ENCODE peak calls at places on chromosomes 3 and 15, in nine cellular contexts. One of them, this sample, is unnamed.

GRCh38 chr15:48392356-48392755 is 61.1 kb downstream of the DUT start:
- DNase-seq in left ventricle myocardium inferior: peak
- DNase-seq in endothelial cell: no peak
- DNase-seq in type B pancreatic cell: no peak
- DNase-seq in sigmoid colon: peak
- DNase-seq in bronchial epithelial cell: no peak
- DNase-seq in nephron progenitor cell: no peak
- DNase-seq in mammary epithelial cell: no peak
- DNase-seq in natural killer cell: no peak
- DNase-seq in this sample: no peak

GRCh38 chr3:35723480-35724097 is 84.3 kb downstream of the ARPP21 start:
- DNase-seq in left ventricle myocardium inferior: no peak
- DNase-seq in endothelial cell: no peak
- DNase-seq in type B pancreatic cell: no peak
- DNase-seq in sigmoid colon: no peak
- DNase-seq in bronchial epithelial cell: no peak
- DNase-seq in nephron progenitor cell: no peak
- DNase-seq in mammary epithelial cell: no peak
- DNase-seq in natural killer cell: no peak
- DNase-seq in this sample: no peak

GRCh38 chr3:141307351-141308059 is 60.8 kb upstream of the ZBTB38 start:
- DNase-seq in left ventricle myocardium inferior: no peak
- DNase-seq in endothelial cell: no peak
- DNase-seq in type B pancreatic cell: no peak
- DNase-seq in sigmoid colon: no peak
- DNase-seq in bronchial epithelial cell: no peak
- DNase-seq in nephron progenitor cell: no peak
- DNase-seq in mammary epithelial cell: no peak
- DNase-seq in natural killer cell: no peak
- DNase-seq in this sample: no peak

GRCh38 chr3:127786358-127787070 is 35.8 kb downstream of the MGLL start:
- DNase-seq in left ventricle myocardium inferior: peak
- DNase-seq in endothelial cell: no peak
- DNase-seq in type B pancreatic cell: no peak
- DNase-seq in sigmoid colon: peak
- DNase-seq in bronchial epithelial cell: no peak
- DNase-seq in nephron progenitor cell: no peak
- DNase-seq in mammary epithelial cell: no peak
- DNase-seq in natural killer cell: no peak
- DNase-seq in this sample: no peak

GRCh38 chr3:194383276-194383940 is 13.9 kb upstream of the LRRC15 start:
- DNase-seq in left ventricle myocardium inferior: no peak
- DNase-seq in endothelial cell: no peak
- DNase-seq in type B pancreatic cell: peak
- DNase-seq in sigmoid colon: no peak
- DNase-seq in bronchial epithelial cell: no peak
- DNase-seq in nephron progenitor cell: no peak
- DNase-seq in mammary epithelial cell: no peak
- DNase-seq in natural killer cell: no peak
- DNase-seq in this sample: no peak

GRCh38 chr3:104273046-104273649 is 1093.6 kb upstream of the ALCAM start:
- DNase-seq in left ventricle myocardium inferior: no peak
- DNase-seq in endothelial cell: no peak
- DNase-seq in type B pancreatic cell: no peak
- DNase-seq in sigmoid colon: no peak
- DNase-seq in bronchial epithelial cell: peak
- DNase-seq in nephron progenitor cell: no peak
- DNase-seq in mammary epithelial cell: peak
- DNase-seq in natural killer cell: no peak
- DNase-seq in this sample: no peak

GRCh38 chr3:58577269-58577821 is at the start of gene FAM107A:
- DNase-seq in left ventricle myocardium inferior: peak
- DNase-seq in endothelial cell: peak
- DNase-seq in type B pancreatic cell: no peak
- DNase-seq in sigmoid colon: peak
- DNase-seq in bronchial epithelial cell: peak
- DNase-seq in nephron progenitor cell: no peak
- DNase-seq in mammary epithelial cell: no peak
- DNase-seq in natural killer cell: no peak
- DNase-seq in this sample: no peak

GRCh38 chr15:79248183-79248582 is 34.3 kb upstream of the ANKRD34C start:
- DNase-seq in left ventricle myocardium inferior: no peak
- DNase-seq in endothelial cell: no peak
- DNase-seq in type B pancreatic cell: no peak
- DNase-seq in sigmoid colon: no peak
- DNase-seq in bronchial epithelial cell: no peak
- DNase-seq in nephron progenitor cell: no peak
- DNase-seq in mammary epithelial cell: no peak
- DNase-seq in natural killer cell: no peak
- DNase-seq in this sample: no peak

GRCh38 chr3:129224984-129225393 is 24.4 kb upstream of the COPG1 start:
- DNase-seq in left ventricle myocardium inferior: peak
- DNase-seq in endothelial cell: peak
- DNase-seq in type B pancreatic cell: no peak
- DNase-seq in sigmoid colon: peak
- DNase-seq in bronchial epithelial cell: peak
- DNase-seq in nephron progenitor cell: no peak
- DNase-seq in mammary epithelial cell: peak
- DNase-seq in natural killer cell: no peak
- DNase-seq in this sample: no peak

GRCh38 chr15:62840518-62841268 is 201.9 kb upstream of the TPM1 start:
- DNase-seq in left ventricle myocardium inferior: no peak
- DNase-seq in endothelial cell: no peak
- DNase-seq in type B pancreatic cell: no peak
- DNase-seq in sigmoid colon: peak
- DNase-seq in bronchial epithelial cell: no peak
- DNase-seq in nephron progenitor cell: no peak
- DNase-seq in mammary epithelial cell: no peak
- DNase-seq in natural killer cell: no peak
- DNase-seq in this sample: no peak

GRCh38 chr15:48850648-48851047 is 27.3 kb upstream of the EID1 start:
- DNase-seq in left ventricle myocardium inferior: no peak
- DNase-seq in endothelial cell: no peak
- DNase-seq in type B pancreatic cell: no peak
- DNase-seq in sigmoid colon: no peak
- DNase-seq in bronchial epithelial cell: no peak
- DNase-seq in nephron progenitor cell: no peak
- DNase-seq in mammary epithelial cell: no peak
- DNase-seq in natural killer cell: no peak
- DNase-seq in this sample: no peak

GRCh38 chr3:50160561-50160983 is 5.4 kb downstream of the SEMA3F start:
- DNase-seq in left ventricle myocardium inferior: peak
- DNase-seq in endothelial cell: no peak
- DNase-seq in type B pancreatic cell: no peak
- DNase-seq in sigmoid colon: no peak
- DNase-seq in bronchial epithelial cell: no peak
- DNase-seq in nephron progenitor cell: no peak
- DNase-seq in mammary epithelial cell: no peak
- DNase-seq in natural killer cell: no peak
- DNase-seq in this sample: no peak

DNA sequence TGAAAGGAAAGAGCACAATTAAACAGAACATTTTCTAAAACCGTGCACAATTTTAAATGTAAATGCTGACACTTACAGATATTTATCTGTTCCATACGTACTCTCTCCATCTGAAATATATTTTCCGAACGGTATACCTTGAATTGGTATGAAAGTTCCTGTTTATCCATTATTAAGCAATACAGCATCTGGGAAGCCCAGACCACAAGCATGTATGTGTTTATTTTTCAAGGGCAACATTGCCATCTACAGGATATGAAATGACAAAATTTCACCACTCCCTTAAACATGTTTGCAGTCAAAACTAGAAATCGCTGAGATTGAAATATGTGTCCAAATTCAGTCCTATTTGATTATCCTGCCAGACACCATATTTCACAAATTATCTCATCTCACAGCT is 533.5 kb downstream of the TBL1XR1 start:
- DNase-seq in left ventricle myocardium inferior: no peak
- DNase-seq in endothelial cell: no peak
- DNase-seq in type B pancreatic cell: no peak
- DNase-seq in sigmoid colon: no peak
- DNase-seq in bronchial epithelial cell: peak
- DNase-seq in nephron progenitor cell: no peak
- DNase-seq in mammary epithelial cell: peak
- DNase-seq in natural killer cell: no peak
- DNase-seq in this sample: no peak
- TF ChIP-seq CTCF in left ventricle myocardium inferior: peak
- TF ChIP-seq CTCF in endothelial cell: peak
- TF ChIP-seq CTCF in type B pancreatic cell: peak
- TF ChIP-seq CTCF in sigmoid colon: no peak
- TF ChIP-seq CTCF in bronchial epithelial cell: peak
- TF ChIP-seq CTCF in nephron progenitor cell: peak
- TF ChIP-seq CTCF in mammary epithelial cell: peak
- TF ChIP-seq CTCF in natural killer cell: no peak
- TF ChIP-seq CTCF in this sample: no peak

DNA sequence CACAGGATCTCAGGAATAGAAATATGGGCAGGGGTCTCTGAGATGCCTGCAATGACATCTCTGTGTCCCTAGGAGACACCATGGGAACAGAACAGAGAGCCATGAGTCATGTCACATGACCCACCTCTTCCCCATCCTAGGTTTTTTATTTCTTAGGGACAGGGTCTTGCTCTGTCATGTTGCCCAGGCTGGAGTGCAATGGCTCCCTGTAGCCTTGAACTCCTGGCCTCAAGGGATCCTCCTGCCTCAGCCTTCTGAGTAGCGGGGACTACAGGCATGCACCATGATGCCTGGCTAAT is 6.4 kb downstream of the ALPK3 start:
- DNase-seq in left ventricle myocardium inferior: no peak
- DNase-seq in endothelial cell: no peak
- DNase-seq in type B pancreatic cell: no peak
- DNase-seq in sigmoid colon: no peak
- DNase-seq in bronchial epithelial cell: no peak
- DNase-seq in nephron progenitor cell: no peak
- DNase-seq in mammary epithelial cell: no peak
- DNase-seq in natural killer cell: no peak
- DNase-seq in this sample: no peak
- TF ChIP-seq CTCF in left ventricle myocardium inferior: no peak
- TF ChIP-seq CTCF in endothelial cell: no peak
- TF ChIP-seq CTCF in type B pancreatic cell: no peak
- TF ChIP-seq CTCF in sigmoid colon: no peak
- TF ChIP-seq CTCF in bronchial epithelial cell: no peak
- TF ChIP-seq CTCF in nephron progenitor cell: no peak
- TF ChIP-seq CTCF in mammary epithelial cell: no peak
- TF ChIP-seq CTCF in natural killer cell: no peak
- TF ChIP-seq CTCF in this sample: no peak

DNA sequence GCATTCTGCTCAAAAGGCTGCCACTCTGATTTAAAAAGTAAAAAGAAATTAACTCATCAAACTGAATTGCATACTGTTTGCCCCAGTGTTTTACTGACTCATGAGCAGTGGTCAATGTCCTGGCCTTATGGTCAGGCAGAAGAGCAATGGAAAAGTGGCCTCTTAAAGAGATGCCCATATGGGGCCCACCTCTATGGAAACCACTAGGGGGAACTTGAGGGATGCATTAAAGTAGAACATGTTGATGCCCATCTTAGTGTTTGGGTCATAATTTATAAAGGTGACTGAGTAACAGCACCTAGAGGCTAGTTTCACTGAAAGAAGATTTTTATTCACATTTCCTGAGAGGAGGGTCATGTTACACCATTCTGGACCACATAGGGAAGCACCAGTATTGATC is 66.5 kb upstream of the RNU6-1 start:
- DNase-seq in left ventricle myocardium inferior: no peak
- DNase-seq in endothelial cell: no peak
- DNase-seq in type B pancreatic cell: no peak
- DNase-seq in sigmoid colon: no peak
- DNase-seq in bronchial epithelial cell: peak
- DNase-seq in nephron progenitor cell: no peak
- DNase-seq in mammary epithelial cell: peak
- DNase-seq in natural killer cell: no peak
- DNase-seq in this sample: no peak
- TF ChIP-seq CTCF in left ventricle myocardium inferior: peak
- TF ChIP-seq CTCF in endothelial cell: peak
- TF ChIP-seq CTCF in type B pancreatic cell: peak
- TF ChIP-seq CTCF in sigmoid colon: no peak
- TF ChIP-seq CTCF in bronchial epithelial cell: no peak
- TF ChIP-seq CTCF in nephron progenitor cell: no peak
- TF ChIP-seq CTCF in mammary epithelial cell: peak
- TF ChIP-seq CTCF in natural killer cell: no peak
- TF ChIP-seq CTCF in this sample: no peak

DNA sequence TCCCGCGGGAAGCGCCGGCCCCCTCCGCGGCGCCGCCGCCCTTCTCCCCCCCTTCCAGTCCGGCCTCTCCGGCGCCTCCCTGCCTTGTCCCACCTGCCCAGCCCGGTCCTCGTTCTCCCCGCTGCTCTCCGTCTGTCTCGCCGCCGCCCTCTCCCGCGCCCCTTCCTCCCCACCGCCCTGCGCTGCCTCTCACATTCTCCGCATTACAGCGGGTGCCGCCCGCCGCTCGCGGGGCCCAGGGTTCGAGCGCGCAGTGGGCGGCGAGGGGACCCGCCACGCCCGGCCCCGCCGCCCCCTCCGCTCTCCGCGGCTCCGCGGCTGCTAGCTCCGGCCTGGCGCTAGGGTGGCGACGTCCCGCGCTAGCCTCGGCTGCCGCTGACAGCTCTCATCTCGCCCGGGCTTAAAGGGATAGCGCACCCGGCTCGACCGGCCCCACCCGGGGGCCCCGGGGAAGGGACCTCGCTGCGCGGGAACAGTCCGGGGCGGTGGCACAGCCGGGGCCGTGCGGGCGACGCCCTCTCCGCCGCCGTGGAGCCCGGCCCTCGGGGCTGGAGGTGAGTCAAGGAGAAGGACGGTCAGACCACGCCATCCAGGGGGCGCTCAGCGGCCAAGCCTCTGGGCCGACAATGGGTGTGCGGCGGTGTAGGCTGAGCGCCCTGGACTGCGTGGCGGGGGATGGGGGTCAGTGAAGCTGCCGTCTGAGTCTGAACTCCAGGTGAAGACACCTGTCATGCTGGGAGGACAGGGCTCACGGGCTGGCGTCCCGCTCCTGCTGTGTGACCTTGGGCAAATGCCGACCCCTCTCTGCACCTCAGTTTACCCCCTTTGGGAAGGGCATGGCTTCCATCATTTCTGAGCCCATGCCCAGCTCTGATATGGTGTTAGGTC is 187.4 kb upstream of the LINGO1 start:
- DNase-seq in left ventricle myocardium inferior: no peak
- DNase-seq in endothelial cell: peak
- DNase-seq in type B pancreatic cell: no peak
- DNase-seq in sigmoid colon: no peak
- DNase-seq in bronchial epithelial cell: no peak
- DNase-seq in nephron progenitor cell: peak
- DNase-seq in mammary epithelial cell: peak
- DNase-seq in natural killer cell: no peak
- DNase-seq in this sample: no peak
- TF ChIP-seq CTCF in left ventricle myocardium inferior: peak
- TF ChIP-seq CTCF in endothelial cell: no peak
- TF ChIP-seq CTCF in type B pancreatic cell: peak
- TF ChIP-seq CTCF in sigmoid colon: no peak
- TF ChIP-seq CTCF in bronchial epithelial cell: peak
- TF ChIP-seq CTCF in nephron progenitor cell: no peak
- TF ChIP-seq CTCF in mammary epithelial cell: no peak
- TF ChIP-seq CTCF in natural killer cell: no peak
- TF ChIP-seq CTCF in this sample: no peak

GRCh38 chr15:84981711-84982300 is at the start of gene PDE8A:
- DNase-seq in left ventricle myocardium inferior: peak
- DNase-seq in endothelial cell: peak
- DNase-seq in type B pancreatic cell: peak
- DNase-seq in sigmoid colon: peak
- DNase-seq in bronchial epithelial cell: no peak
- DNase-seq in nephron progenitor cell: peak
- DNase-seq in mammary epithelial cell: peak
- DNase-seq in natural killer cell: peak
- DNase-seq in this sample: peak
- TF ChIP-seq CTCF in left ventricle myocardium inferior: peak
- TF ChIP-seq CTCF in endothelial cell: no peak
- TF ChIP-seq CTCF in type B pancreatic cell: peak
- TF ChIP-seq CTCF in sigmoid colon: no peak
- TF ChIP-seq CTCF in bronchial epithelial cell: no peak
- TF ChIP-seq CTCF in nephron progenitor cell: no peak
- TF ChIP-seq CTCF in mammary epithelial cell: no peak
- TF ChIP-seq CTCF in natural killer cell: no peak
- TF ChIP-seq CTCF in this sample: no peak

GRCh38 chr3:71873093-71873611 is 88.2 kb upstream of the PROK2 start:
- DNase-seq in left ventricle myocardium inferior: no peak
- DNase-seq in endothelial cell: no peak
- DNase-seq in type B pancreatic cell: no peak
- DNase-seq in sigmoid colon: no peak
- DNase-seq in bronchial epithelial cell: no peak
- DNase-seq in nephron progenitor cell: no peak
- DNase-seq in mammary epithelial cell: no peak
- DNase-seq in natural killer cell: no peak
- DNase-seq in this sample: no peak
- TF ChIP-seq CTCF in left ventricle myocardium inferior: no peak
- TF ChIP-seq CTCF in endothelial cell: no peak
- TF ChIP-seq CTCF in type B pancreatic cell: no peak
- TF ChIP-seq CTCF in sigmoid colon: no peak
- TF ChIP-seq CTCF in bronchial epithelial cell: no peak
- TF ChIP-seq CTCF in nephron progenitor cell: no peak
- TF ChIP-seq CTCF in mammary epithelial cell: no peak
- TF ChIP-seq CTCF in natural killer cell: no peak
- TF ChIP-seq CTCF in this sample: no peak

This sample was measured in CD8-positive, alpha-beta T cell.